ENCODE peak calls at places on chromosomes 4 and X, in eight cellular contexts. I is thoracic aorta, D is left ventricle myocardium inferior, K is AG09319, B is transverse colon, P is endothelial cell, G is heart right ventricle, M is astrocyte of the spinal cord. T is an unnamed sample.

GRCh38 chr4:15295421-15296162 is 132.2 kb upstream of the C1QTNF7 start:
- DNase-seq in I (no peak), D (no peak), K (no peak), B (no peak), P (no peak), G (no peak), M (peak), T (no peak)

GRCh38 chr4:85807247-85807915 is 332.4 kb downstream of the ARHGAP24 start:
- DNase-seq in I (peak), D (peak), K (no peak), B (no peak), P (no peak), G (peak), M (peak), T (no peak)

GRCh38 chr4:53490965-53491622 is 100.2 kb downstream of the LNX1 start:
- DNase-seq in I (no peak), D (no peak), K (peak), B (peak), P (peak), G (no peak), M (peak), T (no peak)

GRCh38 chrX:16822723-16823122 is 36.5 kb downstream of the TXLNG start:
- DNase-seq in I (no peak), D (no peak), K (no peak), B (no peak), P (no peak), G (no peak), M (peak), T (no peak)

GRCh38 chr4:168388890-168389289 is 70.3 kb upstream of the DDX60 start:
- DNase-seq in I (no peak), D (no peak), K (no peak), B (no peak), P (no peak), G (no peak), M (peak), T (no peak)

GRCh38 chr4:64068096-64068495 is 341.2 kb downstream of the TECRL start:
- DNase-seq in I (no peak), D (no peak), K (no peak), B (no peak), P (no peak), G (no peak), M (peak), T (no peak)

GRCh38 chr4:106208481-106209460 is 107.2 kb downstream of the TBCK start:
- DNase-seq in I (no peak), D (no peak), K (no peak), B (no peak), P (no peak), G (no peak), M (no peak), T (peak)

GRCh38 chr4:126361287-126361686 is 1046.5 kb downstream of the FAT4 start:
- DNase-seq in I (no peak), D (no peak), K (no peak), B (no peak), P (no peak), G (no peak), M (no peak), T (no peak)

GRCh38 chrX:55452825-55453124 is 848 bp downstream of the MAGEH1 start:
- DNase-seq in I (no peak), D (no peak), K (no peak), B (no peak), P (no peak), G (no peak), M (no peak), T (no peak)

GRCh38 chr4:168587326-168588125 is 90.7 kb downstream of the PALLD start:
- DNase-seq in I (no peak), D (peak), K (peak), B (no peak), P (no peak), G (peak), M (peak), T (no peak)

GRCh38 chr4:98994474-98995182 is 893 bp upstream of the METAP1 start:
- DNase-seq in I (no peak), D (no peak), K (no peak), B (no peak), P (no peak), G (no peak), M (no peak), T (no peak)

GRCh38 chr4:1376841-1377605 is 29.2 kb downstream of the NKX1-1 start:
- DNase-seq in I (no peak), D (peak), K (no peak), B (no peak), P (no peak), G (peak), M (no peak), T (peak)

GRCh38 chr4:150348079-150348478 is 233.9 kb upstream of the MAB21L2 start:
- DNase-seq in I (no peak), D (no peak), K (no peak), B (no peak), P (no peak), G (no peak), M (peak), T (no peak)

GRCh38 chr4:99655315-99656081 is 2.1 kb downstream of the C4orf54 start:
- DNase-seq in I (peak), D (peak), K (peak), B (no peak), P (no peak), G (peak), M (peak), T (no peak)

GRCh38 chrX:25742334-25742733 is 395.8 kb upstream of the MAGEB18 start:
- DNase-seq in I (no peak), D (no peak), K (no peak), B (no peak), P (no peak), G (no peak), M (no peak), T (no peak)

GRCh38 chrX:74534569-74535038 is 79.8 kb downstream of the RLIM start:
- DNase-seq in I (no peak), D (no peak), K (no peak), B (no peak), P (no peak), G (no peak), M (peak), T (no peak)

GRCh38 chr4:173793937-173794510 is 264.0 kb upstream of the HAND2 start:
- DNase-seq in I (no peak), D (no peak), K (no peak), B (no peak), P (no peak), G (no peak), M (peak), T (no peak)

GRCh38 chr4:95857761-95858160 is 17.9 kb downstream of the PDHA2 start:
- DNase-seq in I (no peak), D (no peak), K (no peak), B (no peak), P (no peak), G (no peak), M (peak), T (no peak)

GRCh38 chr4:71338846-71339593 is at the start of gene SLC4A4:
- DNase-seq in I (no peak), D (no peak), K (no peak), B (no peak), P (no peak), G (no peak), M (peak), T (no peak)

GRCh38 chr4:93731448-93731847 is 97.1 kb upstream of the ATOH1 start:
- DNase-seq in I (no peak), D (no peak), K (no peak), B (no peak), P (no peak), G (no peak), M (no peak), T (no peak)

GRCh38 chr4:53121304-53121865 is 244.5 kb downstream of the SCFD2 start:
- DNase-seq in I (no peak), D (no peak), K (no peak), B (no peak), P (no peak), G (no peak), M (no peak), T (no peak)

GRCh38 chr4:6230502-6230785 is 30.1 kb upstream of the JAKMIP1 start:
- DNase-seq in I (no peak), D (no peak), K (no peak), B (no peak), P (no peak), G (no peak), M (no peak), T (no peak)

GRCh38 chr4:99395595-99396364 is 39.4 kb downstream of the ADH7 start:
- DNase-seq in I (no peak), D (no peak), K (no peak), B (no peak), P (no peak), G (no peak), M (peak), T (no peak)

GRCh38 chrX:39714471-39714870 is 383.3 kb downstream of the BCOR start:
- DNase-seq in I (no peak), D (no peak), K (no peak), B (no peak), P (no peak), G (no peak), M (no peak), T (no peak)

GRCh38 chrX:103756736-103757135 is 19.9 kb upstream of the PLP1 start:
- DNase-seq in I (no peak), D (no peak), K (no peak), B (no peak), P (no peak), G (no peak), M (no peak), T (no peak)

GRCh38 chr4:80125252-80126177 is 52.5 kb upstream of the ANTXR2 start:
- DNase-seq in I (no peak), D (no peak), K (no peak), B (peak), P (peak), G (no peak), M (peak), T (no peak)

GRCh38 chrX:94288325-94288724 is 614.3 kb downstream of the FAM133A start:
- DNase-seq in I (no peak), D (no peak), K (no peak), B (no peak), P (no peak), G (no peak), M (no peak), T (no peak)

GRCh38 chrX:41922125-41922521 is 1.2 kb downstream of the CASK start:
- DNase-seq in I (no peak), D (no peak), K (no peak), B (no peak), P (peak), G (no peak), M (peak), T (no peak)

GRCh38 chr4:177385576-177386320 is 56.5 kb downstream of the AGA start:
- DNase-seq in I (no peak), D (no peak), K (peak), B (no peak), P (no peak), G (no peak), M (no peak), T (no peak)

GRCh38 chrX:37976153-37976552 is 30.2 kb upstream of the SYTL5 start:
- DNase-seq in I (no peak), D (no peak), K (no peak), B (no peak), P (no peak), G (no peak), M (no peak), T (no peak)

GRCh38 chr4:111028829-111029228 is 406.0 kb upstream of the PITX2 start:
- DNase-seq in I (no peak), D (no peak), K (no peak), B (no peak), P (no peak), G (no peak), M (no peak), T (no peak)

GRCh38 chr4:100008048-100008447 is 58.0 kb upstream of the H2AZ1 start:
- DNase-seq in I (no peak), D (no peak), K (peak), B (no peak), P (no peak), G (no peak), M (peak), T (no peak)

GRCh38 chr4:67776746-67777145 is 22.6 kb upstream of the GNRHR start:
- DNase-seq in I (no peak), D (no peak), K (no peak), B (no peak), P (no peak), G (no peak), M (no peak), T (no peak)

GRCh38 chrX:23434356-23434884 is 99.8 kb downstream of the PTCHD1 start:
- DNase-seq in I (peak), D (peak), K (peak), B (peak), P (no peak), G (peak), M (peak), T (no peak)

GRCh38 chr4:143618811-143619210 is 81.7 kb downstream of the FREM3 start:
- DNase-seq in I (no peak), D (no peak), K (no peak), B (no peak), P (no peak), G (no peak), M (no peak), T (no peak)

GRCh38 chr4:132001542-132001941 is 1147.6 kb upstream of the PCDH10 start:
- DNase-seq in I (no peak), D (no peak), K (no peak), B (no peak), P (no peak), G (no peak), M (peak), T (no peak)

GRCh38 chr4:169571435-169571834 is 40.9 kb downstream of the NEK1 start:
- DNase-seq in I (no peak), D (no peak), K (no peak), B (no peak), P (no peak), G (no peak), M (no peak), T (no peak)

GRCh38 chr4:187175197-187175596 is 451.5 kb upstream of the FAT1 start:
- DNase-seq in I (no peak), D (no peak), K (no peak), B (no peak), P (no peak), G (no peak), M (no peak), T (no peak)

GRCh38 chrX:155611302-155611701 is 1.4 kb downstream of the TMLHE start:
- DNase-seq in I (no peak), D (no peak), K (no peak), B (no peak), P (no peak), G (no peak), M (no peak), T (no peak)

GRCh38 chrX:155615938-155616337 is 3.2 kb upstream of the TMLHE start:
- DNase-seq in I (no peak), D (no peak), K (no peak), B (no peak), P (no peak), G (no peak), M (no peak), T (no peak)

GRCh38 chrX:155613927-155614559 is 1.3 kb upstream of the TMLHE start:
- DNase-seq in I (no peak), D (no peak), K (no peak), B (no peak), P (no peak), G (no peak), M (no peak), T (no peak)

GRCh38 chrX:155612312-155613224 is at the start of gene TMLHE:
- DNase-seq in I (peak), D (peak), K (peak), B (peak), P (peak), G (peak), M (peak), T (peak)
- TF ChIP-seq CTCF in I (no peak), D (no peak), K (no peak), B (no peak), P (no peak), G (no peak), M (no peak), T (no peak)

GRCh38 chr4:81919238-81919637 is 447.5 kb upstream of the RASGEF1B start:
- DNase-seq in I (no peak), D (no peak), K (no peak), B (no peak), P (peak), G (no peak), M (no peak), T (no peak)
- TF ChIP-seq CTCF in I (no peak), D (peak), K (peak), B (no peak), P (peak), G (no peak), M (peak), T (peak)

DNA sequence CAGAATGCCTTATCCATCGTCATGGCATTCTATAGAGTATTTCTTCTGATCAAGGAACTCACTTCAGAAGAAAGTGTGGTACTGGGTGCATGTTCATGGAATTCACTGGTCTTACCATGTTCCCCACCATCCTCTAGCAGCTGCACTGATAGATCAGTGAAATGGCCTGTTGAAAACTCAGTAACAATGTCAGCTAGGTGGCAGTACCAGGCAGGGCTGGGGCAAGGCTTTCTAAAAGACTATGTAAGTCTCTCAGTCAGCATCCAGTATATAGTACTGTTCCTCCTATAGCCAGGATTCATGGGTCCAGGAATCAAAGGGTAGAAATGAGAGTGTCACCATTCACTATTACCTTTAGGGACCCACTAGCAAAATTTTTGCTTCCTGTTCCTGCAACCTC is 15.8 kb upstream of the LDB2 start:
- DNase-seq in I (no peak), D (no peak), K (no peak), B (no peak), P (peak), G (no peak), M (peak), T (no peak)
- TF ChIP-seq CTCF in I (peak), D (peak), K (peak), B (no peak), P (no peak), G (no peak), M (peak), T (peak)

GRCh38 chrX:117985241-117985640 is 131.4 kb downstream of the KLHL13 start:
- DNase-seq in I (no peak), D (no peak), K (no peak), B (peak), P (peak), G (no peak), M (no peak), T (no peak)
- TF ChIP-seq CTCF in I (no peak), D (peak), K (peak), B (peak), P (no peak), G (no peak), M (no peak), T (no peak)

DNA sequence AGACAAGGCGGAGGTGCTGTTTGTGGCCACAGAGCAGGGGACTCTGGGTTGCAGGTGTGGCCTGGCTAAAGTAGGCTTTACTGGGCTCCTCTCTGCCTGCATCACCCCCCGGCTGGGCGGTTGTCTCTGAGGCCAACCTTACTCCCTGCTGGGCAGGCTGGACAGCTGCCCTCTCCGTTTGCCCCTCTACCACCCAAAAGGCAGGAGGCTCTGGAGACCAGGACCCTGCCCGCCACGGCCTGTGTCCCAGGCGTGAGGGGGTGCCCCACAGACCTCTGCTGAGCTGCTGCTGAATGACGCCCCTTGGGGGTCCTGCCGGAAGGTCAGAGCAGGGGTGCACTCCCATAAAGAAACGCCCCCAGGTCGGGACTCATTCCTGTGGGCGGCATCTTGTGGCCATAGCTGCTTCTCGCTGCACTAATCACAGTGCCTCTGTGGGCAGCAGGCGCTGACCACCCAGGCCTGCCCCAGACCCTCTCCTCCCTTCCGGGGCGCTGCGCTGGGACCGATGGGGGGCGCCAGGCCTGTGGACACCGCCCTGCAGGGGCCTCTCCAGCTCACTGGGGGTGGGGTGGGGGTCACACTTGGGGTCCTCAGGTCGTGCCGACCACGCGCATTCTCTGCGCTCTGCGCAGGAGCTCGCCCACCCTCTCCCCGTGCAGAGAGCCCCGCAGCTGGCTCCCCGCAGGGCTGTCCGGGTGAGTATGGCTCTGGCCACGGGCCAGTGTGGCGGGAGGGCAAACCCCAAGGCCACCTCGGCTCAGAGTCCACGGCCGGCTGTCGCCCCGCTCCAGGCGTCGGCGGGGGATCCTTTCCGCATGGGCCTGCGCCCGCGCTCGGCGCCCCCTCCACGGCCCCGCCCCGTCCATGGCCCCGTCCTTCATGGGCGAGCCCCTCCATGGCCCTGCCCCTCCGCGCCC is 920 bp downstream of the HTT-AS start:
- DNase-seq in I (no peak), D (peak), K (no peak), B (no peak), P (peak), G (no peak), M (no peak), T (peak)
- TF ChIP-seq CTCF in I (no peak), D (peak), K (peak), B (no peak), P (no peak), G (no peak), M (peak), T (peak)

GRCh38 chrX:46330981-46331380 is 214.2 kb downstream of the ZNF674 start:
- DNase-seq in I (no peak), D (no peak), K (no peak), B (no peak), P (no peak), G (no peak), M (no peak), T (no peak)
- TF ChIP-seq CTCF in I (no peak), D (no peak), K (no peak), B (no peak), P (no peak), G (no peak), M (no peak), T (no peak)

DNA sequence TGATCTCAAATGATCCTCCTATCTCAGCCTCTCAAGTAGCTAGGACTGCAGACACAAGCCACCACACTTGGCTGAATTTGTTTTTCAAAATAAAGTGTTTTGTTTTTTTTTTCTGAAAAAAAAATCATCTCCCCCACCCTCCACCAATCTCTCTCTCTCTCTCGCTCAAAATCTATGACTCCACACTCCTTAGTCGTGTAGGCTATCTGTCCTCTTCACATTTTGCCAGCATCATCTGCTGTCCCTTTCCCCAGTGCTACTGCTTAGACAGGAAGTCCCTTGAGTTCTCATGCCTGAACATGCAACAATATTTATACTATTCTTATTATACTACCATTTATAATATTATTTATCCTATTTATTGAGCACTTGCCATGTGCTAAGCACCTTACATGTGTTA is 80.7 kb upstream of the TMEM164 start:
- DNase-seq in I (no peak), D (no peak), K (no peak), B (no peak), P (no peak), G (no peak), M (no peak), T (no peak)
- TF ChIP-seq CTCF in I (no peak), D (no peak), K (no peak), B (no peak), P (no peak), G (no peak), M (no peak), T (no peak)

T was measured in chondrocyte.